ENCODE peak calls at places on chromosomes 12 and 14, in eight cellular contexts. O is left ventricle myocardium inferior; S is aorta; Q is CD4-positive, CD25-positive, alpha-beta regulatory T cell; V is K562; I is pancreas; M is HCT116; E is right lobe of liver. Y is an unnamed sample. For H3K4me1 and H3K27me3, the result is how much of the 10 kb centered on the place peaks cover.

GRCh38 chr12:45674583-45674982 is 54.9 kb upstream of the ARID2 start:
- DNase-seq in E (no peak), M (no peak), O (peak), V (no peak), S (peak), I (peak), Q (no peak), Y (no peak)

GRCh38 chr14:103698380-103699260 is 16.6 kb downstream of the XRCC3 start:
- DNase-seq in E (no peak), V (no peak), I (peak), S (peak), Q (no peak), O (peak), M (no peak), Y (no peak)

GRCh38 chr14:23562822-23563472 is 4.6 kb downstream of the AP1G2 start:
- DNase-seq in V (peak), S (no peak), O (peak), Q (peak), I (no peak), M (no peak), E (no peak), Y (peak)

GRCh38 chr14:100211366-100211765 is 27.6 kb upstream of the YY1 start:
- DNase-seq in V (no peak), I (no peak), S (no peak), E (no peak), O (no peak), Q (no peak), M (no peak), Y (no peak)

GRCh38 chr12:93915411-93915810 is 233.0 kb upstream of the PLXNC1 start:
- DNase-seq in O (no peak), Q (no peak), E (no peak), S (no peak), M (no peak), V (no peak), I (no peak), Y (no peak)

GRCh38 chr12:63826002-63826585 is 18.4 kb upstream of the SRGAP1 start:
- DNase-seq in O (no peak), S (no peak), Q (no peak), M (peak), I (no peak), V (peak), E (no peak), Y (peak)

GRCh38 chr14:50666772-50667490 is 1.2 kb downstream of the SAV1 start:
- DNase-seq in Q (peak), E (no peak), S (no peak), M (no peak), I (peak), V (peak), O (no peak), Y (peak)

GRCh38 chr12:5889381-5890047 is 55.5 kb downstream of the ANO2 start:
- DNase-seq in V (peak), I (no peak), S (no peak), M (peak), E (no peak), Q (no peak), O (no peak), Y (peak)

GRCh38 chr14:34181308-34181707 is 230.4 kb upstream of the EGLN3 start:
- DNase-seq in M (no peak), V (no peak), S (no peak), I (no peak), E (no peak), O (no peak), Q (no peak), Y (peak)

GRCh38 chr12:65170245-65170881 is 980 bp downstream of the LEMD3 start:
- DNase-seq in S (peak), O (peak), I (peak), Q (peak), E (peak), V (peak), M (peak), Y (peak)

GRCh38 chr12:123958462-123958861 is 14.2 kb downstream of the CCDC92 start:
- DNase-seq in O (peak), S (no peak), M (no peak), I (no peak), Q (no peak), V (no peak), E (no peak), Y (no peak)

GRCh38 chr14:95478818-95479217 is 37.6 kb downstream of the SYNE3 start:
- DNase-seq in O (no peak), I (no peak), M (no peak), E (no peak), Q (no peak), V (no peak), S (no peak), Y (no peak)

GRCh38 chr12:127169321-127170270 is 1097.4 kb upstream of the TMEM132C start:
- DNase-seq in I (no peak), M (no peak), O (no peak), Q (no peak), V (no peak), S (no peak), E (no peak), Y (no peak)

GRCh38 chr12:1518486-1518762 is 76.0 kb downstream of the FBXL14 start:
- DNase-seq in I (no peak), Q (no peak), S (no peak), O (no peak), M (no peak), E (no peak), V (no peak), Y (no peak)

GRCh38 chr12:78820946-78821345 is 43.6 kb upstream of the SYT1 start:
- DNase-seq in E (no peak), Q (no peak), M (no peak), I (no peak), V (no peak), O (no peak), S (no peak), Y (peak)

GRCh38 chr14:100332797-100333196 is 9.7 kb downstream of the SLC25A47 start:
- DNase-seq in O (no peak), M (no peak), S (no peak), V (no peak), Q (no peak), E (no peak), I (no peak), Y (peak)

GRCh38 chr14:38125484-38125912 is 82.2 kb upstream of the SSTR1 start:
- DNase-seq in I (no peak), S (no peak), Q (peak), M (no peak), E (no peak), V (no peak), O (no peak), Y (no peak)

GRCh38 chr12:127926004-127926403 is 341.0 kb upstream of the TMEM132C start:
- DNase-seq in Q (no peak), O (no peak), S (peak), E (no peak), V (no peak), M (no peak), I (no peak), Y (peak)

GRCh38 chr12:86660488-86661171 is 404.4 kb upstream of the MGAT4C start:
- DNase-seq in I (no peak), V (no peak), M (peak), O (no peak), S (no peak), E (no peak), Q (no peak), Y (no peak)

GRCh38 chr12:116262741-116263140 is 14.8 kb downstream of the MED13L start:
- DNase-seq in S (no peak), E (no peak), V (no peak), Q (no peak), I (no peak), O (no peak), M (no peak), Y (no peak)

GRCh38 chr12:116263431-116263830 is 14.1 kb downstream of the MED13L start:
- DNase-seq in E (no peak), O (no peak), M (no peak), Q (no peak), S (no peak), I (no peak), V (no peak), Y (no peak)

GRCh38 chr12:116265361-116266128 is 11.9 kb downstream of the MED13L start:
- DNase-seq in I (no peak), Q (no peak), S (no peak), V (no peak), M (no peak), O (no peak), E (no peak), Y (no peak)

GRCh38 chr12:116264525-116265070 is 12.9 kb downstream of the MED13L start:
- DNase-seq in V (no peak), Q (no peak), O (no peak), S (no peak), I (no peak), M (no peak), E (no peak), Y (no peak)

DNA sequence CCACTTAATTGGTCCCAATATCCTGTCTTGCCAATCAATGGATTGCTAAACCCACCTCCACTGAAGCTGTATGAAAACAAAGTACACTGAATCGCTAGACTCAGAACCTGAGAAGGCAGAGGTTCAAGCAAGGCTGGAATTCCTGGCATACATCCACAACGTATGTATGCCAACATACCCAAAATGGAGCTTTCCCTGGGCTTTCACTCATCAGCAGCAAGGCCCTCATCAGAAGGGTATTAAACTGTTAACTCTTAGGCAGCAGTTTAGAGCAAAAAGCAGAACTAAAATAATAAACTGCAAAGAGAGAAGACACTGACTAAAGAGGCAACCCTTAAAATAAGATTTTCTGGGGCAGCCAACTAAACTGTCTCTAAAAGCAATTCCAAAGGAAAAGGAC is 13.6 kb downstream of the MED13L start:
- DNase-seq in Q (no peak), E (no peak), S (no peak), O (no peak), I (no peak), V (no peak), M (no peak), Y (no peak)
- H3K4me1 ChIP-seq in Q (under half), E (under half), S (under half), O (half or more), I (half or more), V (under half), M (under half), Y (under half)

DNA sequence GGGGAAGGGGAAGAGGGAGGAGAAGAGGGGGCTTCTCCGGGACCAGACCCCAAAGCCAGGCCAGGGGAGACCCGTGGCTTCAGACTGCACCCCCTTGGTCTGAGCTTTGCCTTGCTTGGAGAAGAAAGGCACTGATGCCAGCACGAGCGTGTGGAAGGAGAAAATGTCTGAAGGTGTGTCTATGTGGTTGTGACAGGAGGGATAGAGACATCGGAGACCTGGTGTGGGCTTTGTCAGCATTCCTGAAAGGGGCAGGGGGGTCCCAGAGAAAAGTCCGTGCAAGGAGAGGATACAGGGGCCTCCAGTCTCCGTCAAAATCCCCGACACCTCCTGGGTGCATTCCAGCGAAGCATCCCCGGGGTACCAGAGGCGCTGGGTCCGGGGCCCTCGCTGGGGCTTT is 139.0 kb upstream of the LHX5 start:
- DNase-seq in V (no peak), Q (no peak), E (no peak), M (no peak), O (no peak), I (no peak), S (no peak), Y (no peak)
- H3K27me3 ChIP-seq in V (under half), Q (under half), E (under half), M (half or more), O (half or more), I (under half), S (under half), Y (under half)

DNA sequence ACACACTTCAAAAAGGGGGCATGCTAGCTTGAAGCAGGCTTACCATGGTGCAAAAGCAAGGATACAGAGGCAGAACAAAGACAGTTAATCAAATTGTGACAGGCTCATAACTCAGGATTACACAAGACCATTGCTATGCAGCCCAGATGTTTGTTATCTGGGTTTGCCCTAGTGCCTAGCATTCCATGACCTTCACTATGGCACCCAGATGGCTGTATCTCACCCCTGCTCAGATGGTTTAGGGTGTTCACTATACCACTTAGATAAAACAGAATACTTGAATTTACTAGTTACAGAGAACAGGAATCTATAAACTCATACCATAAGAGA is 56.2 kb downstream of the SDR9C7 start:
- DNase-seq in Q (no peak), V (peak), S (no peak), O (no peak), M (no peak), E (no peak), I (no peak), Y (no peak)
- H3K27ac ChIP-seq in Q (no peak), V (no peak), S (no peak), O (no peak), M (no peak), E (peak), I (no peak), Y (no peak)

GRCh38 chr12:11706509-11707331 is 57.2 kb downstream of the ETV6 start:
- DNase-seq in E (no peak), I (no peak), M (no peak), O (no peak), Q (no peak), V (no peak), S (no peak), Y (no peak)
- H3K4me1 ChIP-seq in E (under half), I (under half), M (under half), O (half or more), Q (under half), V (under half), S (under half), Y (under half)

GRCh38 chr12:114504311-114504710 is 98.4 kb upstream of the TBX5 start:
- DNase-seq in E (no peak), M (no peak), O (no peak), V (no peak), S (no peak), I (no peak), Q (no peak), Y (no peak)
- H3K27me3 ChIP-seq in E (under half), M (half or more), O (half or more), V (under half), S (under half), I (under half), Q (under half), Y (under half)

GRCh38 chr14:63735720-63736119 is 7.9 kb upstream of the SGPP1 start:
- DNase-seq in Q (no peak), V (no peak), O (no peak), S (no peak), M (no peak), I (no peak), E (no peak), Y (no peak)

GRCh38 chr14:63737582-63738006 is 9.7 kb upstream of the SGPP1 start:
- DNase-seq in I (no peak), O (no peak), E (no peak), M (no peak), S (no peak), V (no peak), Q (no peak), Y (no peak)
- H3K27ac ChIP-seq in I (no peak), O (no peak), E (no peak), M (no peak), S (no peak), V (no peak), Q (no peak), Y (no peak)

DNA sequence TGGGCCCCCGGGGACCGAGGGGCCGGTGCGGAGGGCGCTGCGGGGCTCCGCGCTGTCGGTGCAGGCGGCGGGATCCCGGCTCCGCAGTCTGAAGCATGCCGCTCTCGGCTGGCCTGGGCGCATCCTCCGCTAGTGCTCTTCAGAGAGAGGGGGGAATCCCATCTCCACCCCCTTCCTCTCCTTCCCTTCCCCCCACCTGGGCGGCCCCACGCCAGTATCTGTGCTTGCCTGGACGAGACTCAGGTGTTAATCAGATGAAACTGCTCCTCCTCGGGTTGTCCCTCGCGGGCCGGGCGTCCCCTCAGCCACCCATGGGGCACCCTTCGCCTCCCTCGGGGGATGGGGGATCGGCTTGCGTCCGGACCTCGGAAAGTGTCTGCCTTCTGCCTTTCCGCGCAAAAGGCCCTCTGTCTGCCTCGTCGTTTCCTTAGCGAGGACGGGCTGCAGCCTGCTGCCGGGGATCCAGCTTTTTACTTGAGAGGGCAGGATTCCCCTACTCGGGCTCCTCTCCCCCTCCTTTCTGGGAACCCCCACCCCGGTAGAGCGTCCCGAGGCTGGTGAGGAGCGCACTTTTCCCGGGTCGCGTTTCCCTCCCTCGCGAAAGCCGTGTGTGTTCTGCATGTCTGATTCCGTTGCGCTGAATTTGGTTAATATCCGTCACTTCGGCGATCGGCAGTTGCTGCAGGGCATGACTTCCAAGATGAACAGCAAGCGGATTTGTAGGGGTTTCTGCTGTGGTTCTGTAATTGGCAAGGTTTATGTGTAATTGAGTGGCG is 1.1 kb downstream of the GPHN start:
- DNase-seq in Q (peak), O (peak), E (peak), I (peak), V (peak), M (no peak), S (peak), Y (peak)
- H3K4me1 ChIP-seq in Q (under half), O (half or more), E (under half), I (under half), V (under half), M (under half), S (under half), Y (under half)

DNA sequence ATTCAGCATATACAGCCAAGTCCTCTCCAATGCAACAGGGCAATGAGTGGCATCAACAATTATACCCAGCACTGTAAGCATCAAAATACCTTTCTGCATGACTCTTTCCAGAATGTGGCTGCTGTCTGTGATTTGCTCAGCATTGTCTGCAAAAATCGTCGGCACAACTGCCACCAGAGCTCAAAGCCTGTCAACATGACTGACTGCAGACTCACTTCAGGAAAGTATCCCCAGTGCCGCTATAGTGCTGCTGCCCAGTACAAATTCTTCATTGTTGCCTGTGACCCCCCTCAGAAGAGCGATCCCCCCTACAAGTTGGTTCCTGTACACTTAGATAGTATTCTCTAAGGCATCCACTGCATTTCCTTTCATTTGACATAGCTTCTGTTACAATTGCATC is 737 bp downstream of the RNASE6 start:
- DNase-seq in O (no peak), S (no peak), Q (no peak), V (no peak), M (no peak), I (no peak), E (no peak), Y (no peak)
- H3K27me3 ChIP-seq in O (under half), S (under half), Q (under half), V (under half), M (under half), I (under half), E (under half), Y (under half)

DNA sequence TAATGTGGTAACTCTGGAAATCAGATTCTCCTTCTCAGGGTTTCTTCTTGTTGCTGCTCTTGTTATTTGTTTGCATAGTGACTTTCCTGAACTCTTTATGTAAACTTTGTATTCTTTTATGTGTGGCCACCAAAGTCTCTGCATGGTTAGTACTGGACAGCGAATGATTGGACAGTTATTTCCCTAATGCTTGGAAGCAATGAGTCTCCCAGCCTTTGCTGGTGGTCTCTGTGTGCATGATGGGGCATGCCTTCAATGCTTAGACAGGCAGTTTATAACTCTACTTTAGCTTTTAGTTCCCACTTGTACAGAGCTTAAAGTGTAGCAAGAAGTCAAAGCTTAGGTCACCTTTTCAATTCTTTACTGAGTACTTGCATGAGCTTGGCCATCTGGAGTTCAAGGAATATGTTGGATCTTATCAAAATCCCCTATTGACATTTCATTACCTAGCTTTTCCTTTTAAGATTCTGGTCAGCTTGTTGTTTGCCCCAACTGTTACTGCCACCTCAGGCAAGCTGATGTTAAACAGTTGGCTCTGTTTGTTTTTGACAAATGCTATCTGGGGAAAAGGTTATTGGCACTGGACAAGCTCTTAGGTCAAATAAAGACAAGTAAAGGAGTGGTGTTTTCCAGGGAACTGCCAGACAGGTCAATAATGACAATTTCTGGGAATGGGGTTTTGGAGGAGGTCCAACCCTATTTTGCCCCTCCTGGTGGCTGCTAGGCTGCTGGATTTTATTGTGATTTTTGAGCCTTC is 12.3 kb downstream of the CCDC91 start:
- DNase-seq in I (peak), E (no peak), V (no peak), M (no peak), S (no peak), O (no peak), Q (no peak), Y (no peak)
- H3K27ac ChIP-seq in I (peak), E (peak), V (no peak), M (no peak), S (no peak), O (no peak), Q (no peak), Y (no peak)